ENCODE peak calls at places on chromosomes 12 and 14, in six cellular contexts. L is sigmoid colon, C is esophagus muscularis mucosa, K is SK-N-SH, D is HCT116, B is K562. Y is an unnamed sample.

GRCh38 chr14:102776761-102777710 is at the start of gene TRAF3:
- DNase-seq in D (no peak), K (peak), C (no peak), L (peak), B (peak), Y (peak)

GRCh38 chr12:11838403-11838802 is 188.9 kb downstream of the ETV6 start:
- DNase-seq in B (no peak), D (no peak), K (no peak), L (no peak), C (no peak), Y (no peak)

GRCh38 chr12:84315926-84316325 is 596.7 kb downstream of the SLC6A15 start:
- DNase-seq in D (no peak), C (no peak), L (no peak), B (no peak), K (no peak), Y (no peak)

GRCh38 chr14:89702151-89702936 is 252.2 kb downstream of the EFCAB11 start:
- DNase-seq in B (no peak), C (peak), D (no peak), L (peak), K (no peak), Y (peak)

GRCh38 chr12:119710941-119711551 is 43.1 kb downstream of the PRKAB1 start:
- DNase-seq in C (no peak), D (no peak), K (no peak), L (no peak), B (no peak), Y (no peak)

GRCh38 chr14:50039734-50040400 is 76.5 kb downstream of the VCPKMT start:
- DNase-seq in C (no peak), D (no peak), B (no peak), K (no peak), L (no peak), Y (no peak)

GRCh38 chr14:89165189-89165809 is 251.7 kb downstream of the FOXN3 start:
- DNase-seq in B (peak), K (no peak), L (no peak), D (no peak), C (no peak), Y (no peak)

GRCh38 chr14:82398313-82398712 is 864.7 kb upstream of the SEL1L start:
- DNase-seq in C (no peak), D (no peak), K (no peak), L (no peak), B (no peak), Y (no peak)

GRCh38 chr12:24479131-24479530 is 469.8 kb downstream of the BCAT1 start:
- DNase-seq in D (no peak), C (no peak), K (no peak), L (no peak), B (no peak), Y (no peak)

GRCh38 chr14:85852900-85853299 is 323.0 kb downstream of the FLRT2 start:
- DNase-seq in B (no peak), K (no peak), D (no peak), L (no peak), C (no peak), Y (no peak)

GRCh38 chr12:4911316-4911994 is 1.8 kb downstream of the KCNA1 start:
- DNase-seq in K (no peak), D (no peak), B (no peak), L (peak), C (peak), Y (no peak)

GRCh38 chr12:26251600-26251999 is 56.2 kb downstream of the SSPN start:
- DNase-seq in B (no peak), C (no peak), K (no peak), L (no peak), D (no peak), Y (no peak)

GRCh38 chr14:70127186-70127585 is 61.6 kb downstream of the SLC8A3 start:
- DNase-seq in K (no peak), C (peak), D (no peak), L (no peak), B (no peak), Y (no peak)

GRCh38 chr14:92717571-92718042 is 30.8 kb downstream of the LGMN start:
- DNase-seq in B (no peak), L (peak), K (no peak), C (no peak), D (no peak), Y (no peak)

GRCh38 chr12:106066051-106066705 is 72.6 kb downstream of the NUAK1 start:
- DNase-seq in B (no peak), C (peak), L (no peak), D (no peak), K (no peak), Y (no peak)

GRCh38 chr14:60720962-60721330 is 3.2 kb downstream of the SIX4 start:
- DNase-seq in L (no peak), D (no peak), B (no peak), K (no peak), C (no peak), Y (no peak)

GRCh38 chr14:60720391-60720790 is 3.8 kb downstream of the SIX4 start:
- DNase-seq in C (no peak), K (no peak), L (no peak), D (no peak), B (no peak), Y (no peak)

GRCh38 chr14:60722836-60723217 is 1.3 kb downstream of the SIX4 start:
- DNase-seq in B (peak), C (no peak), D (no peak), K (no peak), L (no peak), Y (peak)

GRCh38 chr14:60722163-60722835 is 1.9 kb downstream of the SIX4 start:
- DNase-seq in L (no peak), K (peak), C (no peak), B (peak), D (no peak), Y (peak)

GRCh38 chr14:60721331-60722162 is 2.6 kb downstream of the SIX4 start:
- DNase-seq in L (peak), D (peak), K (peak), B (peak), C (no peak), Y (peak)
- TF ChIP-seq CTCF in L (no peak), D (peak), K (peak), B (no peak), C (no peak), Y (no peak)

GRCh38 chr14:55804198-55804553 is 224.2 kb downstream of the KTN1 start:
- DNase-seq in C (no peak), K (no peak), B (no peak), L (no peak), D (no peak), Y (no peak)

GRCh38 chr14:55805250-55805649 is 225.2 kb downstream of the KTN1 start:
- DNase-seq in C (no peak), K (no peak), L (no peak), D (no peak), B (no peak), Y (no peak)

GRCh38 chr14:55807536-55807935 is 227.5 kb downstream of the KTN1 start:
- DNase-seq in L (no peak), K (peak), B (no peak), D (no peak), C (no peak), Y (no peak)

GRCh38 chr14:55807992-55808391 is 228.0 kb downstream of the KTN1 start:
- DNase-seq in L (no peak), B (no peak), C (no peak), D (no peak), K (no peak), Y (no peak)

GRCh38 chr14:55807059-55807499 is 227.1 kb downstream of the KTN1 start:
- DNase-seq in K (peak), D (peak), C (peak), B (peak), L (peak), Y (peak)
- TF ChIP-seq POLR2AphosphoS5 in K (no peak), D (peak), C (peak), B (peak), L (peak), Y (peak)

DNA sequence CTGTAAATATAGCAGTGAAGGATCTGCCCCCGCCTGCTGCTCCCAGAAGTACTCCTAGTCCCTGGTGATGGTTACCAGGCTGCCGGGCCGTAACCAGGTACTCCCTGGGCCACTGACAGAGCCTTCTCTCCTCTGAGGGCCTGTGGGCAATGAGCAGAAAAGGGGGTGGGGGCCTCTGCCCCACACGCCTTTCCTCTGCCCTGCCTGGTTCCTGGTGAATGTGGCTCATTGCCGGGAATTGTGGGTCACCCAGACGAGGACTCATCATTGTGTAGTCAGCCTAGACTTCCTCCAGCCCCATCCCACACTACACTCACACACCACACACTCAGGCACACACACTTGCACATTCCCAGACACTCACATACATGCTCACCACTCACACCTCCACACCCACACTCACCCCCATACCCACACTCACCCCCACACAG is 35.7 kb upstream of the ACTN1 start:
- DNase-seq in L (no peak), K (no peak), B (no peak), D (no peak), C (no peak), Y (no peak)
- TF ChIP-seq CTCF in L (no peak), K (no peak), B (no peak), D (no peak), C (no peak), Y (no peak)

GRCh38 chr12:117044790-117045174 is 54.4 kb downstream of the TESC start:
- DNase-seq in B (no peak), K (no peak), D (no peak), L (no peak), C (no peak), Y (no peak)
- TF ChIP-seq POLR2AphosphoS5 in B (no peak), K (no peak), D (no peak), L (no peak), C (no peak), Y (no peak)

GRCh38 chr12:51820721-51821422 is 27.6 kb downstream of the FIGNL2 start:
- DNase-seq in C (no peak), D (no peak), B (peak), K (peak), L (no peak), Y (peak)
- TF ChIP-seq CTCF in C (peak), D (peak), B (no peak), K (peak), L (no peak), Y (no peak)

GRCh38 chr12:124842073-124842749 is 21.5 kb downstream of the SCARB1 start:
- DNase-seq in D (no peak), L (no peak), K (peak), C (no peak), B (no peak), Y (peak)

GRCh38 chr12:124847675-124848074 is 16.0 kb downstream of the SCARB1 start:
- DNase-seq in L (no peak), B (no peak), D (no peak), K (no peak), C (no peak), Y (no peak)

GRCh38 chr12:124847113-124847512 is 16.6 kb downstream of the SCARB1 start:
- DNase-seq in C (no peak), B (no peak), D (no peak), K (peak), L (no peak), Y (no peak)

GRCh38 chr12:124842800-124843510 is 20.7 kb downstream of the SCARB1 start:
- DNase-seq in C (no peak), D (no peak), B (no peak), L (no peak), K (no peak), Y (peak)

DNA sequence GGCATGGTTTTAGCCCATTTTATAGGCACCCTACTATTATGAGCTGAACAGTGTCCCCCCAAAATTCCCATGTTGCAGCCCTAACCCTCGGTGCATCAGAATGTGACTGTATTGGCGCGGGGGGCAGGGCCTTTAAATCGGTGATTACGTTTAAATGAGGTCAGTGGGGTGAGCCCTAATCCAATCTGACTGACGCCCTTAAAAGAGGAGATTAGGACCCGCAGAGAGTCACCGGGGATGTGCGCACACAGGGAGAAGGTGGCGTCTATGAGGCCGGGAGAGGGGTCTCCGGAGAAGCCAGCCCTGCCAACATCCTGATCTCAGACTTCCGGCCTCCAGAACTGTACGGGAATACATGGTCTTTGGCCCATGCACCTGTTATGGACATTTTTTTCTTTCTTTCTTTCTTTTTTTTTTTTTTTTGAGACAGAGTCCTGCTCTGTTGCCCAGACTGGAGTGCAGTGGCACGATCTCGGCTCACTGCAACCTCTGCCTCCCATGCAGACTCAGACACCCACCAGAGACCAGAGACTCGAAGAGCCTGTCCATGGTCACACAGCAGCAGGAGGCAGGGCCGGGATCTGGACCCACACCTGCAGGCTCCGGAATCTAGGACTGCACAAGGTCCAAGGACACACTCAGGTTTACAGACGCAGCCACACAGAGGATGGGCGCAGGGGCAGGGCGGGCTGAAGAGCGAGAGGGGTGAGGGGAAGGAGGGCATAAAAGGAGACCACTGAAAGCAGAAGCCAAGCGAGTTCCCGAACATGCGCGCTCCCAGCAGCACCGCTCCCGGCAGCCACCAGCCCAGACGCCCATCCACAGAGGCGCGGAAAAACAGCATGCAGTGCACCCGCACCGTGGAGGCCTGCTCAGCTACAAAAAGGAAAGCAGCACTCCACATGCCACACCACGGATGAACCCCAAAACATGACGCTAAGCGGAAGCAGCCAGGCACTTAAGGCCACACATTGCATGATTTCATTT is 19.0 kb downstream of the SCARB1 start:
- DNase-seq in K (no peak), D (no peak), L (no peak), B (no peak), C (no peak), Y (no peak)
- TF ChIP-seq POLR2AphosphoS5 in K (no peak), D (no peak), L (no peak), B (no peak), C (no peak), Y (no peak)

GRCh38 chr14:101112351-101113107 is 209.0 kb upstream of the RTL1 start:
- DNase-seq in B (no peak), L (peak), K (peak), C (peak), D (no peak), Y (no peak)

GRCh38 chr14:101113108-101113612 is 209.6 kb upstream of the RTL1 start:
- DNase-seq in D (no peak), B (no peak), C (peak), K (no peak), L (no peak), Y (no peak)

GRCh38 chr14:101109981-101110728 is 206.6 kb upstream of the RTL1 start:
- DNase-seq in D (no peak), C (peak), L (peak), K (peak), B (no peak), Y (no peak)

GRCh38 chr14:101110729-101111619 is 207.5 kb upstream of the RTL1 start:
- DNase-seq in C (peak), L (peak), D (no peak), B (no peak), K (peak), Y (no peak)

DNA sequence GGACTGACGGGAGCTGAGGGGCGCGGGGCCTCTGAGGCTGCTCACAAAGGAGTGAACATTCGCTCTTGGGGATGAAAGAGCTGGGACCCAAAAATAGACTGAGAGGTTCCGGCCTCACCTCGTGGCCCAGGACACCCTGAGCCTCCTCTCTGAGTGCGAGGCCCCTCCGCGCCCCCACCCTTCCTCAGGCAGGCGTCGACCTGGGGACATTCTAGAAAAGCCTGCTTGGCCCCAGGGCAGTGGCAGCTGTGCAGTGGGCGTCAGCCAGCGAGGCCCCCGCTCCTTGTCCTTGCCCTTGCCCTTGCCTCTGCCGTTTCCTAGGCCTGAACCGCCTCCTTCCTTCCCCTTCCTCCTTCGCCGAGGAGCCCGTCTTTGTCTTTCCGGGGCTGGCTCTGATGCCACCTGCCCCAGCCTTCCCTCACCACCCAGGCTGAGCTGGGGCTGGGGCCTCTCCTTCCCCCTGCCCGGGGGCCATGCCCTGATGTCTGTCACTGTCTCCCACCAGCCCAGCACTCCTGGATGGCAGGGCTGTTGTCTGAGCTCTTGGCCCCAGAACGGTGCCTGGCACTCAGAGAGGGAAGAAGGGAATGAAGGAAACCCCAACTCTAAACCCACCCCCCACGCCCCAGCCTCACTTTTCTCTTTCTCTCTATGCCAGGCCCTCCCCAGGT is 208.2 kb upstream of the RTL1 start:
- DNase-seq in L (peak), C (peak), D (no peak), B (no peak), K (peak), Y (no peak)
- TF ChIP-seq CTCF in L (no peak), C (no peak), D (no peak), B (no peak), K (no peak), Y (no peak)

GRCh38 chr14:74141703-74142102 is 56.9 kb downstream of the LIN52 start:
- DNase-seq in C (no peak), B (no peak), K (no peak), D (no peak), L (no peak), Y (no peak)
- TF ChIP-seq POLR2AphosphoS5 in C (no peak), B (no peak), K (no peak), D (no peak), L (no peak), Y (no peak)

GRCh38 chr12:88969127-88969526 is 383.2 kb downstream of the DUSP6 start:
- DNase-seq in B (no peak), D (no peak), C (no peak), L (no peak), K (no peak), Y (no peak)

GRCh38 chr12:88973998-88974397 is 378.3 kb downstream of the DUSP6 start:
- DNase-seq in K (no peak), L (no peak), D (no peak), C (no peak), B (no peak), Y (no peak)

DNA sequence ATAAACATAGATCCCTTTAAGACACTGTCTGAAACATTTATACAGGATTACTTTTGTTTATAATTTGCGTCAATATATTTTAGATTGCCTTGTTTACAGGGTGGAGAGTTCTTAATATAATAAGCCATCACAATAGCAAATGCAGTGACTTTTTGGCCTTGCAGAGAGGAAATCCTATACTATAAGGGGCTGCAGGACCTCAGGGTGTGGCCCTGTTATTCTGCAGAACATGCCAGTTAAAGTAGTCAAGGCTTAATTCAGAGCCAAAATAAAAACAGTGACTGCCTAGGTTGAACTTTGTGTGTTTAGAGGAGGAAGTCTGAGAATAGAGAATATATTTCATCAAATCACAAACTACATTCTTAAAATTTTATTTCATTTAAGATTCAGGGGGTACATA is 381.6 kb downstream of the DUSP6 start:
- DNase-seq in D (no peak), L (no peak), C (no peak), B (no peak), K (no peak), Y (no peak)
- TF ChIP-seq CTCF in D (no peak), L (no peak), C (no peak), B (no peak), K (no peak), Y (no peak)

GRCh38 chr12:121800694-121801600 is 2.9 kb upstream of the SETD1B start:
- DNase-seq in K (peak), B (peak), L (peak), C (no peak), D (no peak), Y (peak)

GRCh38 chr12:121798807-121799174 is 5.0 kb upstream of the SETD1B start:
- DNase-seq in B (no peak), C (no peak), K (no peak), L (no peak), D (no peak), Y (peak)

GRCh38 chr12:121797937-121798801 is 4.7 kb upstream of the RHOF start:
- DNase-seq in B (peak), C (no peak), D (no peak), K (peak), L (peak), Y (peak)

GRCh38 chr12:121799842-121800693 is 3.7 kb upstream of the SETD1B start:
- DNase-seq in B (peak), K (peak), C (peak), L (peak), D (peak), Y (peak)

DNA sequence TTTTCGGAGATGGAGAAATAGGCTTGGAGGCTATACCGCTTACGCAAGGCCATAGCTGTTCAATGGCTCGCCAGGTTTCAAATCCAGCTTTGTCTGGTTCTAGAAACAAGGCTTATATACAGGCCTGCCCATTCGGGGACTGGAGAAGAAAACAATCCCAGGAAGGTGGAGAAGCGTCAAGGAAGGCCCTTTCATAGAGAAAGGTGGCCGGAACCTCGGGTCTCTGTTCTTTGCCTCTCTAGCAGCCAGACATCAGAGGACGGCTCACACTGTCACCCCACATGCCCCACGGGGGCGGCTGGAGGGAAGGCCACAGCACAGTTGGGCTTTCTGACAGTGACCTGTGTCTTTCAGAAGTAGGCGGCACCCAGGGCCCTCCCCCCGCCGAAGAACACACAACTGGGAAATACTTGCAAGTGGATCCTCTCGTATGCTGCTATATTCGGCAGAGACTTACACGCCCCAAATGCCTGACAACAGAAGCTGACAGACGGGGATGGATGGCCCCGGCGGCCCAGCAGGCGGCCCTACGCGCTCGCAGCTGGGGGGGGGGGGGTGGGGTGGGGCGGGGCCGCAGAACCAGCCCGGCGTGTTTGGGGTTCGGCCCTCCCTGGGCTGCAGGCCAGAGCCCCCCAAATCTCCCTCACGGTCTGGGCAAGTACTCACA is 4.5 kb upstream of the SETD1B start:
- DNase-seq in C (peak), B (peak), L (peak), D (peak), K (peak), Y (peak)
- TF ChIP-seq POLR2AphosphoS5 in C (peak), B (no peak), L (peak), D (no peak), K (no peak), Y (peak)